ENCODE peak calls at places on chromosomes 13 and 19, in ten cellular contexts. Q, H, M, S, J, R, P, W, I and Z are unnamed samples.
A peak's percentile ranks its signal among the peaks of the same experiment; 100 is the strongest.

GRCh38 chr19:41563847-41564514 is 12.0 kb upstream of the CEACAM21 start:
- DNase-seq in P (no peak), H (no peak), J (no peak), S (peak; percentile 43), Q (no peak), I (no peak), M (no peak), R (no peak), W (no peak), Z (peak; percentile 78)

GRCh38 chr19:40614595-40615411 is 13.6 kb downstream of the LTBP4 start:
- DNase-seq in H (peak; percentile 84), W (peak; percentile 93), J (peak; percentile 97), P (peak; percentile 86), R (peak; percentile 87), S (peak; percentile 78), M (peak; percentile 92), I (peak; percentile 92), Q (peak; percentile 91), Z (peak; percentile 92)

GRCh38 chr13:62887046-62887445 is 1471.4 kb upstream of the PCDH20 start:
- DNase-seq in S (no peak), Q (no peak), I (no peak), R (no peak), M (no peak), P (no peak), J (no peak), W (no peak), H (no peak), Z (no peak)

GRCh38 chr13:52010890-52011689 is at the start of gene ATP7B:
- DNase-seq in R (no peak), H (peak; percentile 49), J (peak; percentile 24), P (peak; percentile 45), I (no peak), W (no peak), Q (no peak), S (no peak), M (no peak), Z (no peak)

GRCh38 chr19:13850910-13851753 is 25.8 kb upstream of the NANOS3 start:
- DNase-seq in M (peak; percentile 95), H (peak; percentile 95), W (peak; percentile 97), S (peak; percentile 49), Q (peak; percentile 96), I (peak; percentile 80), R (peak; percentile 90), J (peak; percentile 85), P (no peak), Z (peak; percentile 45)

GRCh38 chr13:68152414-68152813 is 922.3 kb upstream of the PCDH9 start:
- DNase-seq in R (no peak), I (no peak), W (no peak), H (no peak), S (no peak), Q (no peak), M (no peak), P (no peak), J (no peak), Z (no peak)

GRCh38 chr19:389246-389934 is 19.6 kb downstream of the C2CD4C start:
- DNase-seq in H (no peak), P (no peak), I (no peak), S (no peak), Q (no peak), J (no peak), W (no peak), R (no peak), M (no peak), Z (no peak)

GRCh38 chr13:91111476-91112190 is 235.9 kb upstream of the MIR17HG start:
- DNase-seq in R (no peak), H (no peak), W (no peak), Q (no peak), S (no peak), J (no peak), I (no peak), M (no peak), P (no peak), Z (no peak)

GRCh38 chr19:15313649-15314279 is 18.6 kb downstream of the BRD4 start:
- DNase-seq in M (no peak), S (no peak), W (peak; percentile 9), P (no peak), J (no peak), H (no peak), R (no peak), Q (no peak), I (no peak), Z (no peak)
- H3K4me1 ChIP-seq in M (peaks cover 31% of the 10 kb centered on the region), S (peaks cover 35% of the 10 kb centered on the region), W (peaks cover 84% of the 10 kb centered on the region), P (no peaks in the 10 kb centered on the region), J (peaks cover 24% of the 10 kb centered on the region), H (peaks cover 74% of the 10 kb centered on the region), R (peaks cover 94% of the 10 kb centered on the region), Q (peaks cover 32% of the 10 kb centered on the region), I (peaks cover 53% of the 10 kb centered on the region), Z (peaks cover 36% of the 10 kb centered on the region)

GRCh38 chr13:113656831-113657671 is 947 bp downstream of the ATP4B start:
- DNase-seq in Q (no peak), H (peak; percentile 44), S (no peak), J (no peak), W (peak; percentile 54), I (no peak), M (no peak), R (peak; percentile 26), P (no peak), Z (no peak)

GRCh38 chr13:113657851-113658741 is at the start of gene ATP4B:
- DNase-seq in M (no peak), P (no peak), W (peak; percentile 55), R (peak; percentile 19), J (no peak), S (no peak), H (peak; percentile 30), I (no peak), Q (no peak), Z (no peak)

GRCh38 chr13:113659337-113659736 is 1.3 kb upstream of the ATP4B start:
- DNase-seq in H (no peak), M (no peak), R (no peak), I (no peak), S (no peak), Q (no peak), P (no peak), J (no peak), W (peak; percentile 19), Z (no peak)

GRCh38 chr13:113660066-113660465 is 2.1 kb upstream of the ATP4B start:
- DNase-seq in J (no peak), Q (no peak), H (no peak), W (peak; percentile 51), M (no peak), R (peak; percentile 2), S (no peak), P (no peak), I (no peak), Z (no peak)

GRCh38 chr13:113658836-113659235 is 838 bp upstream of the ATP4B start:
- DNase-seq in H (peak; percentile 39), R (peak; percentile 11), P (no peak), M (no peak), Q (no peak), J (no peak), W (peak; percentile 52), I (no peak), S (no peak), Z (no peak)
- H3K4me1 ChIP-seq in H (no peaks in the 10 kb centered on the region), R (no peaks in the 10 kb centered on the region), P (peaks cover 3% of the 10 kb centered on the region), M (no peaks in the 10 kb centered on the region), Q (no peaks in the 10 kb centered on the region), J (peaks cover 2% of the 10 kb centered on the region), W (no peaks in the 10 kb centered on the region), I (no peaks in the 10 kb centered on the region), S (no peaks in the 10 kb centered on the region), Z (peaks cover 3% of the 10 kb centered on the region)

GRCh38 chr19:45448425-45448756 is 19.4 kb upstream of the FOSB start:
- DNase-seq in S (no peak), P (no peak), J (no peak), W (no peak), M (no peak), Q (no peak), I (no peak), R (no peak), H (no peak), Z (no peak)

GRCh38 chr19:45444318-45445041 is 20.8 kb upstream of the ERCC1 start:
- DNase-seq in P (peak; percentile 88), M (peak; percentile 98), R (peak; percentile 94), I (peak; percentile 91), H (peak; percentile 97), J (peak; percentile 48), Q (peak; percentile 96), S (peak; percentile 81), W (peak; percentile 98), Z (peak; percentile 74)

GRCh38 chr19:45445139-45445538 is 21.4 kb upstream of the ERCC1 start:
- DNase-seq in R (no peak), H (no peak), P (no peak), I (no peak), S (no peak), W (no peak), M (no peak), Q (no peak), J (no peak), Z (no peak)

GRCh38 chr19:45446944-45447343 is 20.9 kb upstream of the FOSB start:
- DNase-seq in M (no peak), I (no peak), H (no peak), J (no peak), W (no peak), Q (no peak), R (no peak), S (no peak), P (no peak), Z (no peak)

DNA sequence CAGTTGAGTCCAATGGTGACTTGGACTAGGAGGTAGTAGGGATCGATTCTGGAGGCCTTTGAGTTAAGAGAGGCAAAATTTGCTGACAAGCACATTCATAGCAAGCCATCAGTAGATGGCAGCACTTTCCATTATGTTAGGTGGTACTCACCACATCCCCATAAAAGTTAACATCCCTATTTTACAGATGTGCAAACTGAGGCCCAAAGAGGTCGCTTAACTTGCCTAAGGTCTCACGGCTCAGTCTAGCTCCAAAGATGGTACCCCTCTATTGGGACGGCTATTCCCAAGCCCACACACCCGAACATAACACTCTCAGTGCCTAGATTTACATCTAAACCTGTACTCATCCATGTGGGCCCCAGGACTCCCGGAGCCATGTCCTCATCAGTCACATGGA is 21.5 kb upstream of the FOSB start:
- DNase-seq in H (no peak), W (no peak), P (no peak), J (no peak), R (no peak), M (no peak), S (no peak), I (no peak), Q (no peak), Z (no peak)
- H3K4me1 ChIP-seq in H (peaks cover 18% of the 10 kb centered on the region), W (peaks cover 36% of the 10 kb centered on the region), P (peaks cover 28% of the 10 kb centered on the region), J (peaks cover 16% of the 10 kb centered on the region), R (peaks cover 52% of the 10 kb centered on the region), M (peaks cover 11% of the 10 kb centered on the region), S (peaks cover 49% of the 10 kb centered on the region), I (peaks cover 28% of the 10 kb centered on the region), Q (peaks cover 43% of the 10 kb centered on the region), Z (peaks cover 29% of the 10 kb centered on the region)

GRCh38 chr19:54451997-54452396 is 3.0 kb downstream of the LENG8 start:
- DNase-seq in P (no peak), R (peak; percentile 29), S (no peak), H (no peak), Q (no peak), I (no peak), W (no peak), J (no peak), M (no peak), Z (no peak)

GRCh38 chr19:54448037-54448773 is 794 bp upstream of the LENG8 start:
- DNase-seq in M (peak; percentile 72), W (no peak), S (peak; percentile 31), R (peak; percentile 63), I (peak; percentile 57), Q (peak; percentile 40), H (peak; percentile 79), P (no peak), J (peak; percentile 60), Z (no peak)

GRCh38 chr19:54451331-54451871 is 2.4 kb downstream of the LENG8 start:
- DNase-seq in W (no peak), M (no peak), Q (no peak), S (no peak), I (no peak), P (no peak), R (peak; percentile 35), J (no peak), H (no peak), Z (no peak)

GRCh38 chr19:54449701-54450069 is 686 bp downstream of the LENG8 start:
- DNase-seq in M (no peak), H (no peak), P (no peak), S (no peak), W (no peak), J (no peak), R (no peak), Q (no peak), I (no peak), Z (no peak)

GRCh38 chr19:54448774-54449700 is at the start of gene LENG8:
- DNase-seq in J (peak; percentile 97), I (peak; percentile 95), P (peak; percentile 96), Q (peak; percentile 98), S (peak; percentile 97), H (peak; percentile 99), R (peak; percentile 98), W (peak; percentile 99), M (peak; percentile 98), Z (peak; percentile 99)
- H3K4me1 ChIP-seq in J (peaks cover 14% of the 10 kb centered on the region), I (peaks cover 28% of the 10 kb centered on the region), P (no peaks in the 10 kb centered on the region), Q (peaks cover 25% of the 10 kb centered on the region), S (peaks cover 22% of the 10 kb centered on the region), H (peaks cover 25% of the 10 kb centered on the region), R (peaks cover 48% of the 10 kb centered on the region), W (peaks cover 43% of the 10 kb centered on the region), M (peaks cover 7% of the 10 kb centered on the region), Z (peaks cover 39% of the 10 kb centered on the region)